ENCODE peak calls at places on chromosomes 5 and 9, in five cellular contexts. W is mesenchymal stem cell, E is HCT116, D is OCI-LY7, R is hepatocyte. Z is an unnamed sample.

GRCh38 chr5:36507332-36507952 is 99.0 kb upstream of the SLC1A3 start:
- DNase-seq in W (peak; percentile 62), E (peak; percentile 48), D (peak; percentile 71), R (peak; percentile 82), Z (peak; percentile 82)

GRCh38 chr9:123468541-123468940 is 112.5 kb downstream of the CRB2 start:
- DNase-seq in W (no peak), E (no peak), D (no peak), R (no peak), Z (no peak)

GRCh38 chr5:96563816-96564215 is 98.4 kb upstream of the CAST start:
- DNase-seq in W (no peak), E (no peak), D (no peak), R (no peak), Z (no peak)

GRCh38 chr5:172840778-172841154 is 6.7 kb downstream of the ERGIC1 start:
- DNase-seq in W (no peak), E (no peak), D (no peak), R (no peak), Z (no peak)

GRCh38 chr9:130024597-130024994 is 18.4 kb downstream of the FNBP1 start:
- DNase-seq in W (no peak), E (no peak), D (no peak), R (no peak), Z (no peak)

GRCh38 chr9:72718503-72718902 is 197.1 kb downstream of the TMC1 start:
- DNase-seq in W (no peak), E (no peak), D (no peak), R (no peak), Z (no peak)

GRCh38 chr5:126044111-126044668 is 379.0 kb upstream of the GRAMD2B start:
- DNase-seq in W (peak; percentile 97), E (no peak), D (no peak), R (peak; percentile 79), Z (peak; percentile 97)

GRCh38 chr5:145887976-145888574 is 15.3 kb upstream of the GRXCR2 start:
- DNase-seq in W (peak; percentile 60), E (peak; percentile 60), D (peak; percentile 13), R (peak; percentile 71), Z (peak; percentile 63)

GRCh38 chr5:71637133-71637532 is 50.0 kb downstream of the MCCC2 start:
- DNase-seq in W (no peak), E (no peak), D (no peak), R (no peak), Z (no peak)

GRCh38 chr9:95185931-95186330 is 131.6 kb downstream of the FANCC start:
- DNase-seq in W (no peak), E (no peak), D (no peak), R (no peak), Z (peak; percentile 52)

GRCh38 chr9:38006163-38006562 is 62.9 kb downstream of the SHB start:
- DNase-seq in W (no peak), E (no peak), D (no peak), R (no peak), Z (no peak)

GRCh38 chr9:107600060-107600573 is 110.5 kb upstream of the KLF4 start:
- DNase-seq in W (peak; percentile 20), E (no peak), D (no peak), R (peak; percentile 53), Z (peak; percentile 62)

GRCh38 chr5:35159370-35159742 is 70.9 kb downstream of the PRLR start:
- DNase-seq in W (peak; percentile 54), E (no peak), D (no peak), R (peak; percentile 42), Z (peak; percentile 37)

GRCh38 chr9:133127340-133127981 is 6.4 kb upstream of the RALGDS start:
- DNase-seq in W (no peak), E (peak; percentile 50), D (no peak), R (no peak), Z (no peak)

GRCh38 chr9:137278061-137278912 is 761 bp downstream of the TOR4A start:
- DNase-seq in W (no peak), E (no peak), D (peak; percentile 68), R (peak; percentile 38), Z (peak; percentile 30)

GRCh38 chr9:19677929-19678328 is 110.9 kb downstream of the SLC24A2 start:
- DNase-seq in W (no peak), E (no peak), D (no peak), R (no peak), Z (no peak)

GRCh38 chr9:86659413-86660046 is 287.8 kb downstream of the GAS1 start:
- DNase-seq in W (no peak), E (no peak), D (no peak), R (no peak), Z (no peak)

GRCh38 chr5:111502976-111503375 is 9.4 kb downstream of the STARD4 start:
- DNase-seq in W (no peak), E (no peak), D (no peak), R (no peak), Z (peak; percentile 24)

DNA sequence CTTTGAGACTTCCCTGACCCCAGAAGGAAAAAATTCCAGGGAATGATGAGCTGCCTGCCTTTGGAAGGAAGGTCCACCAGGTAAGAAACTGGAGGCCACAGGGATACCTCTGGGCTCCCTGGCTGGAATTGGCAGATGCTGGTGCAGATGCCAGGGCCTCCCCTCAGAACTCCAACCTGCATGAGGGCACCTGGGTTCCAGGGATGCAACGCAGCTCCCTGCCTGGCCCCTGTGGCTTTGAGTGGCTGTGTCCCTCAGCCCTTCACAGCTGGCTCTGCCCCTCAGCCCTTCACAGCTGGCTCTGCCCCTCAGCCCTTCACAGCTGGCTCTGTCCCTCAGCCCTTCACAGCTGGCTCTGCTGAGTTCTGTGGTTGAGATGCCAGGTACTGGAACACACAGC is 13.9 kb downstream of the KCNMB1 start:
- DNase-seq in W (no peak), E (no peak), D (no peak), R (no peak), Z (no peak)
- H3K4me3 ChIP-seq in W (no peak overlapping the region), E (no peak overlapping the region), D (no peak overlapping the region), R (no peak overlapping the region), Z (no peak overlapping the region)

GRCh38 chr5:157463621-157464407 is 3.8 kb downstream of the NIPAL4 start:
- DNase-seq in W (peak; percentile 97), E (peak; percentile 50), D (no peak), R (no peak), Z (no peak)
- H3K27ac ChIP-seq in W (no peak overlapping the region), E (peak overlapping the region; percentile 48), D (no peak overlapping the region), R (no peak overlapping the region), Z (no peak overlapping the region)

GRCh38 chr9:97985058-97985861 is 2.1 kb downstream of the ANP32B start:
- DNase-seq in W (peak; percentile 34), E (no peak), D (peak; percentile 72), R (no peak), Z (peak; percentile 15)
- H3K4me1 ChIP-seq in W (peaks cover 18% of the 10 kb centered on the region), E (peaks cover 69% of the 10 kb centered on the region), D (peaks cover 73% of the 10 kb centered on the region), R (peaks cover 24% of the 10 kb centered on the region), Z (peaks cover 11% of the 10 kb centered on the region)

GRCh38 chr9:82202808-82203207 is 214.2 kb downstream of the SPATA31D1 start:
- DNase-seq in W (peak; percentile 40), E (no peak), D (no peak), R (peak; percentile 51), Z (peak; percentile 84)
- H3K4me3 ChIP-seq in W (no peak overlapping the region), E (no peak overlapping the region), D (no peak overlapping the region), R (no peak overlapping the region), Z (no peak overlapping the region)

Z was measured in cardiac muscle cell.